ENCODE peak calls at places on chromosomes 11 and 22, in five cellular contexts. P is CD8-positive, alpha-beta memory T cell; E is head of caudate nucleus; V is stimulated activated CD4-positive, alpha-beta T cell treated with anti-CD3 and anti-CD28 coated beads, Interleukin-1b, Interleukin-23, amount 100 ng/mL, for 1 hour; G is brain microvascular endothelial cell. J is an unnamed sample.

GRCh38 chr11:126007263-126007662 is 55.4 kb downstream of the CDON start:
- DNase-seq in P (no peak), E (no peak), V (no peak), G (peak; percentile 41), J (no peak)

GRCh38 chr11:77003954-77004353 is 30.2 kb upstream of the B3GNT6 start:
- DNase-seq in P (no peak), E (no peak), V (no peak), G (no peak), J (no peak)

GRCh38 chr22:31995807-31996206 is 47.3 kb upstream of the SLC5A1 start:
- DNase-seq in P (no peak), E (no peak), V (no peak), G (no peak), J (no peak)

GRCh38 chr11:76789443-76789719 is 6.2 kb downstream of the TSKU start:
- DNase-seq in P (no peak), E (no peak), V (no peak), G (no peak), J (no peak)

GRCh38 chr22:46065733-46066454 is 84.4 kb upstream of the PPARA start:
- DNase-seq in P (no peak), E (no peak), V (no peak), G (no peak), J (no peak)

GRCh38 chr22:49753276-49753884 is 74.3 kb downstream of the BRD1 start:
- DNase-seq in P (no peak), E (no peak), V (no peak), G (no peak), J (no peak)

GRCh38 chr11:70727899-70728620 is 329.7 kb downstream of the CTTN start:
- DNase-seq in P (no peak), E (no peak), V (no peak), G (no peak), J (no peak)

GRCh38 chr11:22734628-22735345 is 68.4 kb downstream of the GAS2 start:
- DNase-seq in P (no peak), E (no peak), V (no peak), G (no peak), J (no peak)

J was measured in cerebellum.